ENCODE peak calls at places on chromosomes 4 and X, in seven cellular contexts. N, C, X, W, D, L and M are unnamed samples. For H3K4me1, the result is how much of the 10 kb centered on the place peaks cover.

GRCh38 chrX:41475166-41475565 is 28.0 kb downstream of the NYX start:
- DNase-seq in W (no peak), D (no peak), C (no peak), L (no peak), N (no peak), X (no peak), M (no peak)

GRCh38 chr4:98517444-98518021 is 140.9 kb downstream of the TSPAN5 start:
- DNase-seq in D (no peak), X (no peak), C (no peak), W (no peak), L (no peak), N (peak), M (no peak)

GRCh38 chr4:94635172-94635571 is 122.6 kb upstream of the BMPR1B start:
- DNase-seq in L (no peak), C (no peak), X (no peak), N (no peak), D (no peak), W (no peak), M (no peak)

GRCh38 chr4:20883677-20884076 is 183.4 kb downstream of the PACRGL start:
- DNase-seq in C (no peak), X (no peak), W (no peak), L (no peak), N (no peak), D (no peak), M (no peak)

GRCh38 chr4:60948008-60948407 is 252.1 kb upstream of the ADGRL3 start:
- DNase-seq in X (no peak), N (no peak), L (no peak), D (no peak), C (no peak), W (no peak), M (no peak)

GRCh38 chr4:173192375-173193162 is 24.0 kb downstream of the GALNT7 start:
- DNase-seq in W (no peak), C (no peak), X (no peak), N (no peak), D (no peak), L (no peak), M (no peak)

GRCh38 chrX:106286053-106286650 is 118.0 kb downstream of the PWWP3B start:
- DNase-seq in D (no peak), N (peak), X (no peak), W (peak), C (no peak), L (no peak), M (no peak)

GRCh38 chrX:15686818-15687685 is 22.4 kb upstream of the CLTRN start:
- DNase-seq in C (no peak), D (peak), L (no peak), W (peak), X (peak), N (peak), M (peak)

GRCh38 chrX:11678174-11678573 is 12.5 kb upstream of the ARHGAP6 start:
- DNase-seq in X (no peak), W (no peak), L (no peak), D (no peak), C (no peak), N (no peak), M (no peak)

GRCh38 chr4:128162434-128162833 is 101.3 kb downstream of the LARP1B start:
- DNase-seq in X (no peak), L (no peak), C (no peak), N (no peak), D (no peak), W (no peak), M (no peak)

GRCh38 chr4:104395219-104395618 is 99.5 kb downstream of the CXXC4 start:
- DNase-seq in C (no peak), L (no peak), D (no peak), X (no peak), W (no peak), N (no peak), M (no peak)

GRCh38 chr4:148415500-148415899 is 26.7 kb downstream of the NR3C2 start:
- DNase-seq in L (no peak), N (no peak), D (no peak), C (no peak), W (peak), X (no peak), M (no peak)

GRCh38 chr4:77821775-77822174 is 2.6 kb upstream of the CNOT6L start:
- DNase-seq in N (no peak), W (no peak), D (no peak), X (no peak), C (no peak), L (no peak), M (no peak)

GRCh38 chrX:134622056-134622812 is 36.0 kb downstream of the PLAC1 start:
- DNase-seq in X (no peak), N (no peak), C (no peak), W (peak), D (no peak), L (no peak), M (no peak)

GRCh38 chr4:184384056-184384809 is 90.1 kb downstream of the IRF2 start:
- DNase-seq in C (peak), L (peak), W (no peak), X (peak), D (no peak), N (peak), M (peak)

GRCh38 chrX:103704863-103705262 is 5.8 kb upstream of the TMEM31 start:
- DNase-seq in D (no peak), L (no peak), C (no peak), W (no peak), N (no peak), X (no peak), M (no peak)

GRCh38 chr4:73676136-73676535 is 55.9 kb upstream of the RASSF6 start:
- DNase-seq in C (no peak), X (no peak), L (no peak), D (no peak), W (no peak), N (no peak), M (no peak)

GRCh38 chrX:2696698-2697215 is 5.7 kb downstream of the CD99 start:
- DNase-seq in C (no peak), L (peak), D (no peak), X (no peak), W (no peak), N (no peak), M (no peak)

GRCh38 chr4:87317527-87317926 is 5.2 kb downstream of the HSD17B13 start:
- DNase-seq in N (peak), X (no peak), L (no peak), C (no peak), D (no peak), W (no peak), M (no peak)

GRCh38 chr4:183602444-183603102 is 56.4 kb downstream of the RWDD4 start:
- DNase-seq in L (no peak), X (no peak), D (no peak), C (no peak), N (no peak), W (no peak), M (no peak)

GRCh38 chr4:90148574-90149170 is 21.5 kb downstream of the CCSER1 start:
- DNase-seq in X (no peak), C (no peak), D (no peak), W (no peak), L (no peak), N (no peak), M (no peak)

GRCh38 chr4:148834804-148835598 is 392.8 kb upstream of the NR3C2 start:
- DNase-seq in X (no peak), L (no peak), W (no peak), N (no peak), C (no peak), D (no peak), M (no peak)

GRCh38 chrX:66043584-66043983 is 3.7 kb upstream of the VSIG4 start:
- DNase-seq in X (no peak), L (no peak), W (no peak), N (no peak), C (no peak), D (no peak), M (no peak)

GRCh38 chrX:19303216-19303880 is 40.4 kb upstream of the PDHA1 start:
- DNase-seq in N (no peak), L (no peak), D (no peak), X (no peak), W (no peak), C (peak), M (no peak)

GRCh38 chr4:98720871-98721480 is 62.6 kb upstream of the TSPAN5 start:
- DNase-seq in X (no peak), W (peak), L (no peak), D (no peak), C (no peak), N (no peak), M (no peak)

GRCh38 chr4:84957509-84958420 is 8.7 kb downstream of the WDFY3 start:
- DNase-seq in X (no peak), N (no peak), C (no peak), D (no peak), L (no peak), W (no peak), M (no peak)

GRCh38 chrX:106249706-106250379 is 81.7 kb downstream of the PWWP3B start:
- DNase-seq in N (no peak), L (no peak), C (no peak), D (no peak), X (no peak), W (no peak), M (no peak)

GRCh38 chr4:7813674-7814073 is 126.0 kb downstream of the AFAP1 start:
- DNase-seq in C (peak), N (peak), L (no peak), X (no peak), W (no peak), D (no peak), M (no peak)

GRCh38 chr4:38565271-38566199 is 98.5 kb upstream of the KLF3 start:
- DNase-seq in W (no peak), D (peak), N (no peak), X (peak), L (no peak), C (peak), M (peak)

GRCh38 chr4:160485071-160485687 is 1382.3 kb downstream of the RAPGEF2 start:
- DNase-seq in D (no peak), N (no peak), L (no peak), X (no peak), W (no peak), C (no peak), M (no peak)

GRCh38 chrX:17836830-17837229 is 24.3 kb downstream of the RAI2 start:
- DNase-seq in N (no peak), D (no peak), W (no peak), X (no peak), C (no peak), L (no peak), M (no peak)

GRCh38 chr4:150096625-150097024 is 18.4 kb downstream of the DCLK2 start:
- DNase-seq in L (no peak), X (no peak), D (no peak), N (no peak), C (no peak), W (no peak), M (no peak)

GRCh38 chr4:150461957-150462356 is 120.0 kb upstream of the MAB21L2 start:
- DNase-seq in D (no peak), X (no peak), W (no peak), L (no peak), N (no peak), C (no peak), M (no peak)

GRCh38 chr4:23718435-23718834 is 171.4 kb downstream of the PPARGC1A start:
- DNase-seq in L (no peak), C (no peak), X (no peak), W (no peak), N (no peak), D (no peak), M (no peak)

GRCh38 chr4:23720556-23720955 is 169.3 kb downstream of the PPARGC1A start:
- DNase-seq in D (no peak), X (no peak), W (no peak), C (no peak), L (no peak), N (no peak), M (no peak)

DNA sequence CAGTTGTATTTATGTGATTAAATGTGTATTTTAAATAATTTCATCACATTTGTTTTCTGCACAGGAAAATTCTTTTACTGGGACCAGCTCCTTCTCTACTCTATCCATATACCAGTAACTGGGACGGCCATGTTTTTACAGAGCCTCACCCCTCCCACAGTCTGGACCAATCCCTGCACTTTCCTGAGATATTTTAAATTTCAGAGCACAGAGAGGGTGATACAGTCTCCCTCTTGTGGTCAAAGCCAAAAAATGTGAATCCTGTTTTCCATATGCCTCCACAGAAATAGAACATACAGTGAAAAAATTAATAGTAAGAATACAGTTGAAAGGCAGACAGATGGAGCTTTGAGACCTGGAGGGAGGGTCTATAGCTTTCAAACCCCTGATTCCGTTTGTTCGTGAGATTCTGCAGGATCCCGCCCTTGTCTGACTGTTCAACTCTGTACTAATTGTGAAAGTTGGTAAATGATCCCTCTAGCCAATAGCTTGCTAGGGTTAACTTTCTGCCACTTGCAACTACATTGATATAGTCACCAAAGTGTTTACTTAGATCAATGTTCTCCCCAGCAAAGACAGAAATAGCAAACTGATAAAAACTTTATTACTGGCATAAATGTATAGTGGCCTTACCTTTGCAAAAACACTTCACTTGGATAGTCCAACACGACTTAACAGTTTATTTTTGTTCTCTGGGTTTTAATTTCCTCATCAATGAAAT is 172.2 kb downstream of the PPARGC1A start:
- DNase-seq in L (no peak), X (no peak), W (no peak), N (peak), D (no peak), C (no peak), M (no peak)
- TF ChIP-seq CTCF in L (no peak), X (no peak), W (peak), N (no peak), D (no peak), C (no peak), M (no peak)

GRCh38 chr4:2803624-2804448 is 11.0 kb downstream of the SH3BP2 start:
- DNase-seq in C (peak), D (peak), X (no peak), L (peak), W (peak), N (no peak), M (no peak)
- H3K4me1 ChIP-seq in C (half or more), D (half or more), X (under half), L (half or more), W (under half), N (under half), M (half or more)

DNA sequence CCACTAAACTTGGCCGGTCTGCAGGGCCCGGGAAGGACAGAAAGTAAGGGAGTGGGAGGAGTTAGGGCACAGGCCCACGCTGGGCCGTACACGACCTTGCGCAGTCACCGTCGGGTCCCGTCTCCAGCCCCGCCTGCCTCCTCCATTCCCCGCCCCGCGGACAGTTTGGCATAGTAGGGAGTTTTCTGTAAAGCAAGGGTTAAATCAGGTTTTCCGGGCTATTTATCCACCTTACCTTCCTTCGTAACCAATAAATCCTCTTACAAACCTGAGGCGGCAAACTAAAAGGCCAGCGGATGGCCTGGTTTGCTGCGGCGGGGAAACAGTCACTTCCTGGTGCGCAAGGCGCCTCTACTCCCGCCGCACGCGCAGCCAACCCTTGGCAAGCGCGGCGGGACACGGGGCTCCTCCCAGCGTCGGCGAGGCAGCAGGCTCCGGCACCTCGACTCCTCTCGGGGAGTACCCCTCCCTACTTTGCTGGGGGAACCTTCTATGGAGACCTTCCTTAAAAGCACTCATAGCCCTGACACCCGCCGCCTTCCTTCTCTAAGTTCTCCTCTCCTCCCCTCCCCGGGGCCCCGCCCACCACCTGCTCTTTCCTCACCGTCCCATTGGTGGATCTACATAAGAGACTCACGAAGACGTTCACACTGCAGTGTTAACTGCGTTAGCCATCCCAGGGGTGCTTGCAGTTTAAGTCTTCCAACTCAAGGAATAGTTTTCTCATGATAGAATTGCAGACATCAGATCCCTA is at the start of gene TRMT2B:
- DNase-seq in X (peak), C (peak), L (peak), N (peak), D (peak), W (peak), M (peak)
- TF ChIP-seq POLR2AphosphoS5 in X (no peak), C (peak), L (peak), N (peak), D (no peak), W (peak), M (no peak)

GRCh38 chr4:55409468-55410171 is 13.9 kb downstream of the TMEM165 start:
- DNase-seq in C (no peak), D (no peak), N (no peak), L (no peak), W (no peak), X (no peak), M (no peak)
- TF ChIP-seq CTCF in C (no peak), D (no peak), N (peak), L (no peak), W (peak), X (no peak), M (no peak)

GRCh38 chr4:164081801-164082200 is 587.3 kb downstream of the TMA16 start:
- DNase-seq in L (no peak), W (no peak), N (no peak), X (no peak), C (no peak), D (no peak), M (no peak)
- H3K4me1 ChIP-seq in L (under half), W (under half), N (under half), X (under half), C (under half), D (under half), M (under half)

GRCh38 chrX:154374361-154375155 is at the start of gene FLNA:
- DNase-seq in W (no peak), X (peak), D (no peak), L (peak), C (peak), N (no peak), M (peak)
- TF ChIP-seq POLR2AphosphoS5 in W (no peak), X (no peak), D (no peak), L (no peak), C (peak), N (no peak), M (no peak)

DNA sequence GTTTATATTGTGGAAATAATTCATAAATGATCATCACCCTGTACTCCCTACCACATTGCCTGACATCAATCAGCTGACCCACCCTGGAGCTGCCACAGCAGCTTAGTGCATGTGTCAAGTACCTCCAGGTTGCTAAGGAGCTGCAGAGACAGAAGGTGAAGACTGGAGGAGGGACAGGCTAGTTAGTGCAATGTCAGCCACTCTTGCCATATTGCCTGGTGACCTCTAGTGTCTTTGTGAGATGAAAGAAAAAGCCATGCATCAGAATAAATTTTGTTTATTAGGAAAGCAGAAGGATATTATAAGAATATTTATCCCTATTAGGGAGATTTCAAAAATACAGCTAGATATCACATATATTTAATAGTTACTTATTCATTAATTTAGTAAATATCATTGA is 243.9 kb upstream of the FAT4 start:
- DNase-seq in W (no peak), X (no peak), L (no peak), D (no peak), C (no peak), N (no peak), M (no peak)
- TF ChIP-seq CTCF in W (no peak), X (no peak), L (no peak), D (no peak), C (no peak), N (no peak), M (no peak)

GRCh38 chr4:17232575-17233253 is 279.2 kb downstream of the QDPR start:
- DNase-seq in X (no peak), C (peak), L (no peak), D (no peak), W (peak), N (no peak), M (peak)

GRCh38 chr4:17241835-17242234 is 270.1 kb downstream of the QDPR start:
- DNase-seq in L (no peak), N (no peak), X (no peak), W (no peak), D (no peak), C (no peak), M (no peak)

GRCh38 chr4:17234678-17235077 is 277.2 kb downstream of the QDPR start:
- DNase-seq in N (no peak), W (no peak), X (no peak), L (no peak), C (no peak), D (no peak), M (no peak)

GRCh38 chr4:17238633-17239032 is 273.3 kb downstream of the QDPR start:
- DNase-seq in W (no peak), N (no peak), L (no peak), D (no peak), X (no peak), C (no peak), M (no peak)

DNA sequence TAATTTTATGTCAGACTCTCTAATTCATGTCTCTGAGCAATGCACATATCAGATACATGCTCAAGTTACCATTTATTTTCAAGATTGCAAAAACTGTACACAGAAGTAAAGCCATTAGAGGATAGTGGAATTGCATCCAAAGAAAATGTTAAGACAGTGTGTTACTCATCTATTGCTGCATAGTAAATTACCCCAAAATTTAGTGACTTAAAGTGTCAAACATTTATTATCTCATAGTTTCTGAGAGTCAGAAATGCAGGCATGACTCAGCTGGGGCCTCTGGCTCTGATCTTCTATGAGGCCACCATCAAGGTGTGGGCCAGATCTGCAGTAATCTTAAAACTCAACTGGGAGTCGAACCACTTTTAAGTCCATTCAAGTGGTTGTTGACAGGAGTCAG is 275.2 kb downstream of the QDPR start:
- DNase-seq in D (no peak), C (no peak), W (no peak), L (no peak), X (no peak), N (no peak), M (no peak)
- H3K4me1 ChIP-seq in D (under half), C (under half), W (under half), L (under half), X (under half), N (under half), M (under half)